ENCODE peak calls at places on chromosomes 2 and 18, in nine cellular contexts. R is foreskin fibroblast, U is fibroblast of the aortic adventitia, L is cardiac muscle cell, I is transverse colon, T is GM12864, C is adrenal gland, E is A549, Q is PC-9. O is an unnamed sample.

GRCh38 chr2:63000801-63001200 is 49.8 kb upstream of the OTX1 start:
- DNase-seq in T (no peak), Q (no peak), U (peak), R (peak), E (no peak), L (no peak), I (no peak), C (no peak), O (no peak)

GRCh38 chr2:29143657-29144056 is 28.4 kb downstream of the CLIP4 start:
- DNase-seq in R (no peak), I (no peak), C (no peak), T (no peak), Q (no peak), L (no peak), U (no peak), E (no peak), O (no peak)

GRCh38 chr2:120245520-120245835 is 7.2 kb upstream of the RALB start:
- DNase-seq in L (peak), R (peak), C (peak), I (peak), Q (peak), E (no peak), U (peak), T (no peak), O (peak)

GRCh38 chr2:27191107-27191829 is 20.6 kb upstream of the ATRAID start:
- DNase-seq in U (peak), L (peak), R (peak), Q (peak), T (no peak), I (peak), C (peak), E (peak), O (peak)

GRCh38 chr2:235149736-235150135 is 197.9 kb downstream of the SH3BP4 start:
- DNase-seq in I (peak), E (no peak), C (no peak), Q (no peak), U (no peak), R (no peak), T (no peak), L (no peak), O (no peak)

GRCh38 chr2:134216152-134216829 is 37.6 kb upstream of the MGAT5 start:
- DNase-seq in R (no peak), E (no peak), T (no peak), L (no peak), C (no peak), I (no peak), Q (peak), U (no peak), O (no peak)

GRCh38 chr2:166610180-166610919 is 116.3 kb upstream of the SCN7A start:
- DNase-seq in L (no peak), Q (no peak), C (no peak), E (no peak), U (no peak), T (no peak), I (no peak), R (peak), O (no peak)

GRCh38 chr2:240635998-240636547 is 10.8 kb downstream of the GPR35 start:
- DNase-seq in E (no peak), Q (no peak), I (no peak), U (no peak), T (no peak), R (no peak), C (no peak), L (no peak), O (no peak)

GRCh38 chr18:9913151-9913525 is 678 bp upstream of the VAPA start:
- DNase-seq in L (no peak), U (no peak), C (no peak), I (no peak), E (no peak), R (no peak), Q (peak), T (no peak), O (no peak)

GRCh38 chr2:53087282-53087882 is 680.2 kb upstream of the CHAC2 start:
- DNase-seq in C (no peak), Q (peak), L (no peak), R (peak), E (no peak), T (no peak), I (no peak), U (peak), O (no peak)

GRCh38 chr18:57438669-57439616 is 3.8 kb downstream of the ONECUT2 start:
- DNase-seq in Q (no peak), L (no peak), E (no peak), T (no peak), U (no peak), I (no peak), C (no peak), R (no peak), O (no peak)

GRCh38 chr18:9017900-9018217 is 84.6 kb upstream of the NDUFV2 start:
- DNase-seq in T (no peak), R (peak), I (no peak), Q (peak), E (no peak), C (no peak), L (no peak), U (no peak), O (no peak)

GRCh38 chr2:237900891-237901831 is 41.7 kb downstream of the RAMP1 start:
- DNase-seq in E (no peak), C (no peak), Q (no peak), I (no peak), R (no peak), L (no peak), U (no peak), T (no peak), O (no peak)

GRCh38 chr2:238731961-238732360 is 115.9 kb upstream of the TWIST2 start:
- DNase-seq in E (no peak), U (peak), T (no peak), I (no peak), C (no peak), Q (no peak), R (peak), L (no peak), O (no peak)

GRCh38 chr2:1747065-1747941 is 3.0 kb upstream of the PXDN start:
- DNase-seq in Q (no peak), R (no peak), E (no peak), L (no peak), C (no peak), I (no peak), T (no peak), U (no peak), O (no peak)

GRCh38 chr2:61045999-61046398 is 19.7 kb upstream of the SANBR start:
- DNase-seq in E (no peak), R (no peak), T (no peak), C (no peak), I (no peak), U (peak), Q (no peak), L (no peak), O (no peak)

GRCh38 chr2:105919826-105920225 is 175.1 kb downstream of the NCK2 start:
- DNase-seq in C (no peak), T (peak), U (peak), I (peak), L (no peak), R (peak), E (peak), Q (peak), O (no peak)

GRCh38 chr2:233209978-233210680 is 41.3 kb upstream of the ATG16L1 start:
- DNase-seq in T (no peak), U (no peak), R (no peak), C (no peak), I (no peak), E (no peak), Q (no peak), L (no peak), O (no peak)

GRCh38 chr2:100588071-100588786 is 25.4 kb downstream of the PDCL3 start:
- DNase-seq in E (no peak), I (no peak), L (no peak), C (no peak), R (peak), Q (peak), T (no peak), U (peak), O (no peak)

GRCh38 chr2:2933421-2933820 is 444.2 kb downstream of the EIPR1 start:
- DNase-seq in I (no peak), T (no peak), C (no peak), R (no peak), E (no peak), L (no peak), Q (no peak), U (no peak), O (no peak)

GRCh38 chr2:64943387-64944150 is 45.6 kb upstream of the SLC1A4 start:
- DNase-seq in Q (peak), C (peak), I (no peak), L (no peak), T (no peak), U (peak), R (peak), E (peak), O (no peak)

GRCh38 chr2:235521844-235522243 is 28.0 kb downstream of the AGAP1 start:
- DNase-seq in R (peak), Q (no peak), L (no peak), C (no peak), E (no peak), T (no peak), I (no peak), U (peak), O (no peak)

GRCh38 chr18:76846217-76846616 is 23.9 kb downstream of the ZNF236 start:
- DNase-seq in C (no peak), U (no peak), R (no peak), I (no peak), E (no peak), L (no peak), Q (no peak), T (no peak), O (no peak)

GRCh38 chr2:54586062-54586982 is 130.2 kb downstream of the SPTBN1 start:
- DNase-seq in T (no peak), U (peak), Q (no peak), E (no peak), C (peak), L (no peak), R (peak), I (no peak), O (no peak)

GRCh38 chr2:25374827-25375226 is 33.1 kb upstream of the DNMT3A start:
- DNase-seq in R (no peak), I (no peak), C (no peak), L (no peak), T (no peak), Q (no peak), U (no peak), E (no peak), O (no peak)

GRCh38 chr18:48797841-48798255 is 152.9 kb downstream of the SMAD7 start:
- DNase-seq in Q (no peak), L (no peak), U (no peak), C (no peak), I (peak), R (no peak), E (no peak), T (no peak), O (no peak)

GRCh38 chr18:28071199-28071598 is 105.7 kb downstream of the CDH2 start:
- DNase-seq in R (no peak), Q (no peak), U (no peak), L (no peak), C (no peak), T (no peak), I (no peak), E (no peak), O (no peak)

GRCh38 chr2:2793514-2793913 is 462.4 kb upstream of the MYT1L start:
- DNase-seq in E (no peak), Q (no peak), I (no peak), C (no peak), T (no peak), U (no peak), L (no peak), R (no peak), O (no peak)

DNA sequence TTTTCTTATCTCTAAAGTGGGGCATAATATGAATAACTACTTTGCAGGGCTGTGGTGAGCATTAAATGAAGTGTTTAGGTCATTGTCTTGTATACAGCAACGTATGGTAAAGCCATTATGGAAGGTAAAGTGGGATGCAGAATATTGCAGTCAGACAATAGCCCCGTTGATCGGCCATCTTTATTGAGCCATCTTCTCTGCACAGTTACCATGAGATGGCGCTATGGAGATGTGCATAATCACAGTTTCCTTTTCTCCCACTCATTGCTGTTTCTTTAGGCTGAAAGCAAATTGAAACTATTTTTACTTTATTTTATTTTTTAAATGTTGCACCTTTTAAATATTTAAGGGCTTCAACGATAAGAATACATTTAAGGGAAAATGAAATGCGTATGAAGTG is 108.9 kb downstream of the THSD7B start:
- DNase-seq in E (no peak), L (peak), U (peak), R (no peak), C (no peak), T (no peak), I (no peak), Q (no peak), O (no peak)
- TF ChIP-seq CTCF in E (no peak), L (no peak), U (no peak), R (no peak), C (peak), T (peak), I (no peak), Q (peak), O (peak)

DNA sequence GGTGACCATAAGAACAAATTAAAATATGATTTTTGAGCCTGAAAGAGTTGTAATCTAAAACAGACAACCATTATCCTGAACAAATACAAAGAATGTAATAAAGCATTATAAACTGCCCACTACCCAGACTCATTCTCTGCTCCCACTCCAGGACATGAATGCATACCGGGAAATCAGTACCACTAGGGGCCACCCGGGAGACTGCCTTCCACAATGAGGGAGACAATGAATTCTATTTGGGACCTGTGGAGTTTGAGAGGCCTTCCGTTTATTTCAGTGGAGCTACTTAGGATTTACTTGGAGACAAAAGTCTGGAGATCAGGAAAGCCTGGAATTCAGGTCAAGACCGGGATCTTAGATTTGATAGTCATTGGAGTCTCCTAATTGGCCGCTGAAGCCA is 50.0 kb downstream of the NAB1 start:
- DNase-seq in T (no peak), E (no peak), C (no peak), Q (no peak), L (peak), I (no peak), R (peak), U (no peak), O (no peak)
- TF ChIP-seq CTCF in T (no peak), E (no peak), C (no peak), Q (no peak), L (peak), I (no peak), R (peak), U (peak), O (peak)

GRCh38 chr18:31105733-31106132 is 3.5 kb upstream of the DSC2 start:
- DNase-seq in U (no peak), R (no peak), T (no peak), E (no peak), I (no peak), Q (no peak), L (no peak), C (no peak), O (no peak)
- TF ChIP-seq CTCF in U (no peak), R (no peak), T (no peak), E (no peak), I (no peak), Q (no peak), L (no peak), C (no peak), O (no peak)

GRCh38 chr2:68135448-68136320 is 22.0 kb upstream of the PNO1 start:
- DNase-seq in C (no peak), I (no peak), R (no peak), L (no peak), E (no peak), Q (no peak), T (no peak), U (no peak), O (no peak)

GRCh38 chr2:68134120-68134519 is 23.6 kb upstream of the PNO1 start:
- DNase-seq in C (no peak), I (no peak), E (no peak), U (no peak), T (no peak), Q (no peak), L (no peak), R (no peak), O (no peak)

GRCh38 chr2:68134554-68134953 is 23.1 kb upstream of the PNO1 start:
- DNase-seq in L (no peak), R (no peak), C (no peak), I (peak), T (no peak), Q (no peak), E (no peak), U (no peak), O (no peak)
- TF ChIP-seq CTCF in L (no peak), R (no peak), C (no peak), I (no peak), T (no peak), Q (no peak), E (no peak), U (no peak), O (no peak)

GRCh38 chr2:70688427-70688826 is 79.6 kb downstream of the ADD2 start:
- DNase-seq in T (no peak), I (no peak), R (no peak), L (no peak), Q (no peak), C (no peak), E (no peak), U (no peak), O (no peak)

GRCh38 chr2:70685771-70686171 is 82.2 kb downstream of the ADD2 start:
- DNase-seq in T (no peak), U (no peak), C (no peak), E (no peak), L (no peak), Q (no peak), I (no peak), R (no peak), O (no peak)

GRCh38 chr2:70687461-70687795 is 80.6 kb downstream of the ADD2 start:
- DNase-seq in Q (no peak), L (no peak), T (no peak), E (no peak), C (no peak), U (no peak), I (no peak), R (no peak), O (no peak)

GRCh38 chr2:70684846-70685622 is 83.0 kb downstream of the ADD2 start:
- DNase-seq in U (no peak), Q (no peak), L (no peak), E (no peak), R (no peak), I (no peak), C (no peak), T (no peak), O (no peak)

GRCh38 chr2:70686577-70687460 is 81.2 kb downstream of the ADD2 start:
- DNase-seq in R (peak), L (peak), Q (no peak), C (no peak), I (no peak), T (no peak), U (peak), E (peak), O (no peak)
- TF ChIP-seq CTCF in R (peak), L (peak), Q (peak), C (no peak), I (no peak), T (peak), U (peak), E (peak), O (peak)

GRCh38 chr2:85135066-85135914 is 2.1 kb downstream of the TCF7L1 start:
- DNase-seq in T (no peak), R (no peak), Q (no peak), U (no peak), E (no peak), C (no peak), L (peak), I (no peak), O (no peak)

GRCh38 chr2:85134255-85135065 is 1.3 kb downstream of the TCF7L1 start:
- DNase-seq in E (no peak), C (peak), Q (no peak), R (peak), T (no peak), L (peak), I (peak), U (peak), O (peak)

GRCh38 chr2:85132834-85133637 is at the start of gene TCF7L1:
- DNase-seq in Q (no peak), I (peak), C (peak), L (peak), T (no peak), R (peak), U (peak), E (peak), O (peak)

GRCh38 chr2:85133751-85134254 is 611 bp downstream of the TCF7L1 start:
- DNase-seq in R (peak), E (peak), U (peak), L (peak), C (peak), Q (no peak), I (peak), T (no peak), O (peak)

GRCh38 chr2:85137131-85137530 is 3.9 kb downstream of the TCF7L1 start:
- DNase-seq in R (no peak), L (no peak), I (no peak), C (no peak), T (no peak), Q (no peak), U (no peak), E (no peak), O (no peak)
- TF ChIP-seq CTCF in R (no peak), L (no peak), I (no peak), C (no peak), T (no peak), Q (no peak), U (no peak), E (no peak), O (no peak)

GRCh38 chr2:236783417-236784020 is 213.9 kb downstream of the ACKR3 start:
- DNase-seq in C (no peak), T (no peak), Q (peak), U (no peak), I (no peak), E (no peak), L (no peak), R (no peak), O (no peak)

GRCh38 chr2:236782938-236783337 is 213.3 kb downstream of the ACKR3 start:
- DNase-seq in T (no peak), C (no peak), L (no peak), I (no peak), R (no peak), U (peak), Q (peak), E (peak), O (no peak)

GRCh38 chr2:236785611-236786057 is 216.0 kb downstream of the ACKR3 start:
- DNase-seq in U (peak), C (no peak), E (no peak), L (no peak), Q (no peak), R (peak), T (no peak), I (no peak), O (no peak)

GRCh38 chr2:236787885-236788284 is 218.3 kb downstream of the ACKR3 start:
- DNase-seq in R (no peak), T (no peak), C (no peak), L (no peak), E (no peak), U (no peak), Q (no peak), I (no peak), O (no peak)

DNA sequence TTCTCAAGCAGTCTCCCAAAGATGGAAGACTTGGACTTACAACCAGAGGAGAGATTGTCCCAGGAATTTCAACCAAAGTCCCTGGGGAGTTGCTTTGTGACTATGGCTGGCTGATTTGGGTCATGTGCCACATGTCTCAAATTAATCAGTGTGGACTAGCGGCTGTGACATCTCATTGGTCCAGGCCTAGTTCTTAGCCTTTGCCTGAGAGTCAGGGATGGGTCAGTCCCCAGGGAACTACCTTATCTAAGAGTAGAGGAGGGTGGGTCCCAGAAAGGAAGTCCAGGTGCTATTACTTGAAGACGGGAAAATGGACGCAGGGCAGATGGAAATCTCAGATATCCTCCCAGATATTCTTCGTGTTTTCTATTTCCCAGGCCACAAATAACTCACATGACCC is 217.2 kb downstream of the ACKR3 start:
- DNase-seq in L (no peak), E (no peak), U (no peak), I (no peak), Q (no peak), C (no peak), R (no peak), T (no peak), O (no peak)
- TF ChIP-seq CTCF in L (no peak), E (no peak), U (no peak), I (no peak), Q (no peak), C (no peak), R (no peak), T (no peak), O (no peak)